ENCODE peak calls at places on chromosome 22, in nine cellular contexts. One of them, this sample, is unnamed. For H3K27me3, the result is how much of the 10 kb centered on the place peaks cover.

GRCh38 chr22:19876314-19876940 is 21.8 kb upstream of the GNB1L start:
- DNase-seq in upper lobe of right lung: peak
- DNase-seq in mesendoderm: no peak
- DNase-seq in heart left ventricle: peak
- DNase-seq in AG04450: no peak
- DNase-seq in MG63: no peak
- DNase-seq in uterus: peak
- DNase-seq in CD8-positive, alpha-beta memory T cell: no peak
- DNase-seq in breast epithelium: no peak
- DNase-seq in this sample: peak

GRCh38 chr22:23218867-23219251 is 38.5 kb downstream of the BCR start:
- DNase-seq in mesendoderm: peak
- DNase-seq in MG63: peak
- DNase-seq in heart left ventricle: no peak
- DNase-seq in upper lobe of right lung: peak
- DNase-seq in AG04450: no peak
- DNase-seq in CD8-positive, alpha-beta memory T cell: no peak
- DNase-seq in breast epithelium: no peak
- DNase-seq in uterus: no peak
- DNase-seq in this sample: no peak

GRCh38 chr22:42887523-42888507 is 30.7 kb upstream of the ARFGAP3 start:
- DNase-seq in heart left ventricle: no peak
- DNase-seq in mesendoderm: no peak
- DNase-seq in uterus: no peak
- DNase-seq in CD8-positive, alpha-beta memory T cell: no peak
- DNase-seq in MG63: no peak
- DNase-seq in upper lobe of right lung: peak
- DNase-seq in AG04450: no peak
- DNase-seq in breast epithelium: no peak
- DNase-seq in this sample: no peak

GRCh38 chr22:33883961-33884808 is 36.1 kb downstream of the LARGE1 start:
- DNase-seq in MG63: no peak
- DNase-seq in mesendoderm: no peak
- DNase-seq in breast epithelium: no peak
- DNase-seq in CD8-positive, alpha-beta memory T cell: no peak
- DNase-seq in heart left ventricle: peak
- DNase-seq in upper lobe of right lung: no peak
- DNase-seq in AG04450: no peak
- DNase-seq in uterus: no peak
- DNase-seq in this sample: no peak

GRCh38 chr22:23217171-23218052 is 37.1 kb downstream of the BCR start:
- DNase-seq in heart left ventricle: peak
- DNase-seq in AG04450: no peak
- DNase-seq in upper lobe of right lung: no peak
- DNase-seq in mesendoderm: no peak
- DNase-seq in CD8-positive, alpha-beta memory T cell: no peak
- DNase-seq in MG63: no peak
- DNase-seq in breast epithelium: no peak
- DNase-seq in uterus: no peak
- DNase-seq in this sample: no peak

GRCh38 chr22:18104566-18104965 is 6.0 kb upstream of the TUBA8 start:
- DNase-seq in MG63: no peak
- DNase-seq in heart left ventricle: no peak
- DNase-seq in uterus: no peak
- DNase-seq in mesendoderm: no peak
- DNase-seq in AG04450: no peak
- DNase-seq in breast epithelium: no peak
- DNase-seq in upper lobe of right lung: no peak
- DNase-seq in CD8-positive, alpha-beta memory T cell: no peak
- DNase-seq in this sample: no peak

GRCh38 chr22:17496843-17497242 is 66.5 kb upstream of the SLC25A18 start:
- DNase-seq in heart left ventricle: no peak
- DNase-seq in breast epithelium: no peak
- DNase-seq in mesendoderm: no peak
- DNase-seq in upper lobe of right lung: peak
- DNase-seq in uterus: no peak
- DNase-seq in AG04450: no peak
- DNase-seq in CD8-positive, alpha-beta memory T cell: no peak
- DNase-seq in MG63: no peak
- DNase-seq in this sample: no peak

GRCh38 chr22:35538801-35539321 is 1.8 kb upstream of the RASD2 start:
- DNase-seq in AG04450: no peak
- DNase-seq in breast epithelium: no peak
- DNase-seq in mesendoderm: peak
- DNase-seq in upper lobe of right lung: no peak
- DNase-seq in heart left ventricle: no peak
- DNase-seq in CD8-positive, alpha-beta memory T cell: no peak
- DNase-seq in MG63: peak
- DNase-seq in uterus: no peak
- DNase-seq in this sample: no peak

GRCh38 chr22:42717197-42717967 is 3.3 kb downstream of the A4GALT start:
- DNase-seq in mesendoderm: peak
- DNase-seq in heart left ventricle: no peak
- DNase-seq in CD8-positive, alpha-beta memory T cell: no peak
- DNase-seq in MG63: no peak
- DNase-seq in uterus: peak
- DNase-seq in AG04450: no peak
- DNase-seq in upper lobe of right lung: no peak
- DNase-seq in breast epithelium: no peak
- DNase-seq in this sample: no peak

GRCh38 chr22:43474161-43475101 is 62.6 kb downstream of the MPPED1 start:
- DNase-seq in MG63: no peak
- DNase-seq in breast epithelium: no peak
- DNase-seq in AG04450: no peak
- DNase-seq in upper lobe of right lung: no peak
- DNase-seq in CD8-positive, alpha-beta memory T cell: no peak
- DNase-seq in mesendoderm: no peak
- DNase-seq in heart left ventricle: no peak
- DNase-seq in uterus: no peak
- DNase-seq in this sample: no peak

GRCh38 chr22:24429411-24430365 is 2.3 kb downstream of the ADORA2A start:
- DNase-seq in AG04450: no peak
- DNase-seq in uterus: no peak
- DNase-seq in breast epithelium: no peak
- DNase-seq in mesendoderm: peak
- DNase-seq in upper lobe of right lung: peak
- DNase-seq in CD8-positive, alpha-beta memory T cell: peak
- DNase-seq in heart left ventricle: peak
- DNase-seq in MG63: peak
- DNase-seq in this sample: no peak

GRCh38 chr22:38811241-38811640 is 17.3 kb upstream of the DNAL4 start:
- DNase-seq in breast epithelium: no peak
- DNase-seq in MG63: no peak
- DNase-seq in mesendoderm: no peak
- DNase-seq in heart left ventricle: no peak
- DNase-seq in CD8-positive, alpha-beta memory T cell: no peak
- DNase-seq in uterus: no peak
- DNase-seq in AG04450: no peak
- DNase-seq in upper lobe of right lung: no peak
- DNase-seq in this sample: no peak

GRCh38 chr22:42560381-42560780 is 6.6 kb downstream of the SERHL2 start:
- DNase-seq in CD8-positive, alpha-beta memory T cell: no peak
- DNase-seq in uterus: no peak
- DNase-seq in MG63: no peak
- DNase-seq in heart left ventricle: no peak
- DNase-seq in mesendoderm: no peak
- DNase-seq in breast epithelium: no peak
- DNase-seq in AG04450: no peak
- DNase-seq in upper lobe of right lung: no peak
- DNase-seq in this sample: no peak

GRCh38 chr22:41074941-41075710 is 17.3 kb upstream of the EP300 start:
- DNase-seq in breast epithelium: no peak
- DNase-seq in CD8-positive, alpha-beta memory T cell: no peak
- DNase-seq in heart left ventricle: no peak
- DNase-seq in uterus: no peak
- DNase-seq in MG63: no peak
- DNase-seq in AG04450: no peak
- DNase-seq in upper lobe of right lung: no peak
- DNase-seq in mesendoderm: no peak
- DNase-seq in this sample: no peak

GRCh38 chr22:39469681-39470461 is 13.1 kb downstream of the MGAT3 start:
- DNase-seq in breast epithelium: no peak
- DNase-seq in heart left ventricle: no peak
- DNase-seq in upper lobe of right lung: no peak
- DNase-seq in MG63: no peak
- DNase-seq in CD8-positive, alpha-beta memory T cell: no peak
- DNase-seq in mesendoderm: no peak
- DNase-seq in AG04450: no peak
- DNase-seq in uterus: no peak
- DNase-seq in this sample: no peak

GRCh38 chr22:38348751-38349496 is 31.7 kb upstream of the CSNK1E start:
- DNase-seq in MG63: no peak
- DNase-seq in CD8-positive, alpha-beta memory T cell: peak
- DNase-seq in breast epithelium: peak
- DNase-seq in upper lobe of right lung: peak
- DNase-seq in heart left ventricle: no peak
- DNase-seq in uterus: peak
- DNase-seq in AG04450: no peak
- DNase-seq in mesendoderm: no peak
- DNase-seq in this sample: no peak

GRCh38 chr22:19802001-19802880 is 41.7 kb downstream of the TBX1 start:
- DNase-seq in mesendoderm: no peak
- DNase-seq in heart left ventricle: no peak
- DNase-seq in uterus: no peak
- DNase-seq in upper lobe of right lung: peak
- DNase-seq in MG63: no peak
- DNase-seq in breast epithelium: no peak
- DNase-seq in CD8-positive, alpha-beta memory T cell: no peak
- DNase-seq in AG04450: no peak
- DNase-seq in this sample: no peak

GRCh38 chr22:47034076-47034808 is 271.8 kb downstream of the TBC1D22A start:
- DNase-seq in mesendoderm: no peak
- DNase-seq in uterus: no peak
- DNase-seq in heart left ventricle: no peak
- DNase-seq in AG04450: no peak
- DNase-seq in CD8-positive, alpha-beta memory T cell: no peak
- DNase-seq in MG63: no peak
- DNase-seq in breast epithelium: no peak
- DNase-seq in upper lobe of right lung: peak
- DNase-seq in this sample: no peak
- H3K4me3 ChIP-seq in mesendoderm: no peak
- H3K4me3 ChIP-seq in uterus: no peak
- H3K4me3 ChIP-seq in heart left ventricle: no peak
- H3K4me3 ChIP-seq in AG04450: no peak
- H3K4me3 ChIP-seq in CD8-positive, alpha-beta memory T cell: no peak
- H3K4me3 ChIP-seq in MG63: no peak
- H3K4me3 ChIP-seq in breast epithelium: no peak
- H3K4me3 ChIP-seq in upper lobe of right lung: no peak
- H3K4me3 ChIP-seq in this sample: no peak

GRCh38 chr22:22085702-22086500 is 103.3 kb upstream of the TOP3B start:
- DNase-seq in uterus: no peak
- DNase-seq in mesendoderm: no peak
- DNase-seq in upper lobe of right lung: no peak
- DNase-seq in MG63: peak
- DNase-seq in heart left ventricle: no peak
- DNase-seq in AG04450: no peak
- DNase-seq in CD8-positive, alpha-beta memory T cell: no peak
- DNase-seq in breast epithelium: no peak
- DNase-seq in this sample: no peak
- H3K27me3 ChIP-seq in uterus: under half
- H3K27me3 ChIP-seq in mesendoderm: under half
- H3K27me3 ChIP-seq in upper lobe of right lung: under half
- H3K27me3 ChIP-seq in MG63: under half
- H3K27me3 ChIP-seq in heart left ventricle: under half
- H3K27me3 ChIP-seq in AG04450: under half
- H3K27me3 ChIP-seq in CD8-positive, alpha-beta memory T cell: under half
- H3K27me3 ChIP-seq in breast epithelium: under half
- H3K27me3 ChIP-seq in this sample: under half

DNA sequence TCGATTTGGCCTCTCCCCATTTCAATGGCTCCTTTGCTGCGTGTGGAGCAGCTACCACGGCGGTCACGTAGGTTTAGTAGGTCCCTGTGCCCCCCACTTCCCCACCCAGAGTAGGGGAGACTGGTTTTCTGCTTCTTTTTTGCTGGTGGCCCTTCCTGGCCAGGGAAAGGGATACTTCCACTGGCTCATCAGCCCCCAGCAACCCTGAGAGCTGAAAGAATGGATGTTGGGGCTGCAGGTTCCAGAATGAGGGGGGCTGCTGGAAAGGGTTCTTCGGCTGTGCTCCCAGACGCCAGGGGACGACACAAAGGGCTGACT is 78.8 kb upstream of the WNT7B start:
- DNase-seq in upper lobe of right lung: no peak
- DNase-seq in uterus: no peak
- DNase-seq in mesendoderm: no peak
- DNase-seq in AG04450: no peak
- DNase-seq in heart left ventricle: no peak
- DNase-seq in CD8-positive, alpha-beta memory T cell: no peak
- DNase-seq in MG63: no peak
- DNase-seq in breast epithelium: peak
- DNase-seq in this sample: peak
- H3K4me3 ChIP-seq in upper lobe of right lung: peak
- H3K4me3 ChIP-seq in uterus: peak
- H3K4me3 ChIP-seq in mesendoderm: no peak
- H3K4me3 ChIP-seq in AG04450: no peak
- H3K4me3 ChIP-seq in heart left ventricle: peak
- H3K4me3 ChIP-seq in CD8-positive, alpha-beta memory T cell: no peak
- H3K4me3 ChIP-seq in MG63: peak
- H3K4me3 ChIP-seq in breast epithelium: peak
- H3K4me3 ChIP-seq in this sample: peak

GRCh38 chr22:50092342-50092741 is 2.5 kb downstream of the MOV10L1 start:
- DNase-seq in uterus: no peak
- DNase-seq in breast epithelium: no peak
- DNase-seq in heart left ventricle: no peak
- DNase-seq in AG04450: no peak
- DNase-seq in CD8-positive, alpha-beta memory T cell: no peak
- DNase-seq in MG63: no peak
- DNase-seq in mesendoderm: no peak
- DNase-seq in upper lobe of right lung: no peak
- DNase-seq in this sample: no peak
- H3K27me3 ChIP-seq in uterus: under half
- H3K27me3 ChIP-seq in breast epithelium: under half
- H3K27me3 ChIP-seq in heart left ventricle: under half
- H3K27me3 ChIP-seq in AG04450: under half
- H3K27me3 ChIP-seq in CD8-positive, alpha-beta memory T cell: under half
- H3K27me3 ChIP-seq in MG63: under half
- H3K27me3 ChIP-seq in mesendoderm: under half
- H3K27me3 ChIP-seq in upper lobe of right lung: under half
- H3K27me3 ChIP-seq in this sample: under half

GRCh38 chr22:36816338-36816634 is 549 bp downstream of the PVALB start:
- DNase-seq in mesendoderm: peak
- DNase-seq in MG63: peak
- DNase-seq in uterus: no peak
- DNase-seq in CD8-positive, alpha-beta memory T cell: no peak
- DNase-seq in upper lobe of right lung: no peak
- DNase-seq in breast epithelium: no peak
- DNase-seq in heart left ventricle: no peak
- DNase-seq in AG04450: no peak
- DNase-seq in this sample: no peak
- H3K4me3 ChIP-seq in mesendoderm: no peak
- H3K4me3 ChIP-seq in MG63: no peak
- H3K4me3 ChIP-seq in uterus: no peak
- H3K4me3 ChIP-seq in CD8-positive, alpha-beta memory T cell: no peak
- H3K4me3 ChIP-seq in upper lobe of right lung: peak
- H3K4me3 ChIP-seq in breast epithelium: peak
- H3K4me3 ChIP-seq in heart left ventricle: peak
- H3K4me3 ChIP-seq in AG04450: no peak
- H3K4me3 ChIP-seq in this sample: no peak

GRCh38 chr22:46027219-46028068 is 50.5 kb upstream of the WNT7B start:
- DNase-seq in breast epithelium: no peak
- DNase-seq in uterus: peak
- DNase-seq in upper lobe of right lung: peak
- DNase-seq in heart left ventricle: peak
- DNase-seq in mesendoderm: peak
- DNase-seq in MG63: no peak
- DNase-seq in CD8-positive, alpha-beta memory T cell: peak
- DNase-seq in AG04450: no peak
- DNase-seq in this sample: peak
- H3K27me3 ChIP-seq in breast epithelium: under half
- H3K27me3 ChIP-seq in uterus: under half
- H3K27me3 ChIP-seq in upper lobe of right lung: under half
- H3K27me3 ChIP-seq in heart left ventricle: under half
- H3K27me3 ChIP-seq in mesendoderm: under half
- H3K27me3 ChIP-seq in MG63: under half
- H3K27me3 ChIP-seq in CD8-positive, alpha-beta memory T cell: under half
- H3K27me3 ChIP-seq in AG04450: under half
- H3K27me3 ChIP-seq in this sample: under half

This sample was measured in ascending aorta.